ENCODE peak calls at places on chromosomes 1 and 21, in eight cellular contexts. C is epithelial cell of proximal tubule, O is fibroblast of lung, L is suprapubic skin, X is WERI-Rb-1, D is spleen, A is mammary epithelial cell, P is uterus. V is an unnamed sample.

GRCh38 chr1:202278751-202279150 is 63.0 kb downstream of the UBE2T start:
- DNase-seq in L (no peak), O (no peak), A (no peak), X (peak), P (no peak), D (peak), C (no peak), V (no peak)

GRCh38 chr1:94048413-94049164 is 72.4 kb downstream of the ABCA4 start:
- DNase-seq in A (no peak), O (peak), X (no peak), L (no peak), C (no peak), D (no peak), P (no peak), V (no peak)

GRCh38 chr1:197171531-197171930 is 25.1 kb upstream of the ASPM start:
- DNase-seq in X (no peak), L (no peak), D (no peak), A (no peak), O (peak), P (no peak), C (no peak), V (peak)

GRCh38 chr1:11944358-11944981 is 10.0 kb downstream of the PLOD1 start:
- DNase-seq in A (no peak), L (no peak), P (no peak), O (no peak), D (no peak), C (no peak), X (peak), V (no peak)

GRCh38 chr1:61269648-61270047 is 187.3 kb downstream of the NFIA start:
- DNase-seq in O (no peak), X (no peak), A (no peak), C (no peak), P (no peak), L (no peak), D (no peak), V (no peak)

GRCh38 chr1:93056214-93056613 is 22.9 kb upstream of the MTF2 start:
- DNase-seq in C (no peak), D (no peak), O (peak), X (no peak), L (no peak), P (no peak), A (peak), V (peak)

GRCh38 chr1:234851450-234852438 is 241.8 kb upstream of the IRF2BP2 start:
- DNase-seq in C (no peak), A (no peak), D (no peak), P (no peak), L (no peak), X (no peak), O (peak), V (peak)

GRCh38 chr1:109814993-109815786 is 51.5 kb upstream of the EPS8L3 start:
- DNase-seq in P (no peak), X (no peak), A (no peak), L (no peak), C (no peak), O (no peak), D (no peak), V (no peak)

GRCh38 chr1:175043824-175044223 is 20.6 kb upstream of the MRPS14 start:
- DNase-seq in P (no peak), X (no peak), A (no peak), C (no peak), D (no peak), L (no peak), O (no peak), V (no peak)

GRCh38 chr1:151802372-151802771 is 2.8 kb downstream of the LINGO4 start:
- DNase-seq in P (no peak), X (no peak), O (no peak), C (no peak), A (no peak), L (no peak), D (no peak), V (no peak)

GRCh38 chr1:107297681-107298080 is 156.8 kb downstream of the NTNG1 start:
- DNase-seq in C (no peak), A (no peak), O (no peak), D (no peak), P (no peak), L (no peak), X (no peak), V (no peak)

GRCh38 chr21:45330075-45330781 is 42.5 kb upstream of the POFUT2 start:
- DNase-seq in O (peak), A (peak), P (peak), C (peak), L (peak), X (no peak), D (peak), V (peak)

GRCh38 chr1:240499012-240499411 is 112.9 kb downstream of the GREM2 start:
- DNase-seq in L (no peak), C (no peak), A (no peak), P (no peak), X (no peak), D (no peak), O (peak), V (peak)

GRCh38 chr1:41504126-41505035 is 19.9 kb upstream of the EDN2 start:
- DNase-seq in O (peak), P (no peak), A (peak), X (peak), D (no peak), C (no peak), L (no peak), V (peak)

GRCh38 chr1:41500781-41501518 is 16.5 kb upstream of the EDN2 start:
- DNase-seq in X (no peak), D (no peak), A (peak), C (no peak), L (no peak), P (no peak), O (peak), V (no peak)

GRCh38 chr1:41502912-41503311 is 18.4 kb upstream of the EDN2 start:
- DNase-seq in L (no peak), O (peak), P (no peak), C (no peak), X (no peak), A (no peak), D (no peak), V (no peak)

GRCh38 chr1:41501581-41501980 is 17.1 kb upstream of the EDN2 start:
- DNase-seq in P (no peak), X (peak), O (no peak), D (no peak), A (no peak), L (no peak), C (no peak), V (no peak)

DNA sequence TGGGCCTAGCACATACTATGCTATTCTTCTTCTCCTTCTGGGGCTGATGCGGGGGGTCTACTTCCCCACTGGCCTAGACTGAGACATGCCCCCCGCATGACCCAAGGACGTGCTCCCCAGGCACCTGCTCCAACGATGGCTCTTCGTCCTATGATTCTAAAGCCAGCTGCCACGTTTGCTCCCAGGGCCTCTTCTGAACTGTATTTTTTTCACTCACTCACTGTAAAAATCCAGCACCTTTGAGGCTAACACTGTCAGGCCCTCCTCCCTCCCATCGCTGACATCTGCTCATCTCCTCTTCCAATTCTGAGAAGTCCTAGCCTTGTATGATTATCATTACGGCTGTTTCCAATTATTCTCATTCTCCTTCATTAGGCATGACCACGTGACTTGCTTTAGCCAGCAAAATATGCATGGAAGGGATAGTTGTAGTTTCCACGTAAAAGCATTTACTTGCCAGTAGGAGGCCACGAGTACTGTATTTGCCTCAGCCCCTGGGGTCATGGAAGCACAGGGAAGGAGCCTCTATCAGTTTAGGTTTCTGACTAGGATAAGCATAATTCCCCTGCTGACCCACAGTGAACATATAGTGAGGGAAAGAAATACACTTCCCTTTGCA is 19.1 kb upstream of the EDN2 start:
- DNase-seq in D (no peak), P (no peak), L (no peak), A (no peak), X (no peak), C (no peak), O (no peak), V (peak)
- TF ChIP-seq CTCF in D (no peak), P (no peak), L (no peak), A (no peak), X (peak), C (no peak), O (peak), V (peak)

DNA sequence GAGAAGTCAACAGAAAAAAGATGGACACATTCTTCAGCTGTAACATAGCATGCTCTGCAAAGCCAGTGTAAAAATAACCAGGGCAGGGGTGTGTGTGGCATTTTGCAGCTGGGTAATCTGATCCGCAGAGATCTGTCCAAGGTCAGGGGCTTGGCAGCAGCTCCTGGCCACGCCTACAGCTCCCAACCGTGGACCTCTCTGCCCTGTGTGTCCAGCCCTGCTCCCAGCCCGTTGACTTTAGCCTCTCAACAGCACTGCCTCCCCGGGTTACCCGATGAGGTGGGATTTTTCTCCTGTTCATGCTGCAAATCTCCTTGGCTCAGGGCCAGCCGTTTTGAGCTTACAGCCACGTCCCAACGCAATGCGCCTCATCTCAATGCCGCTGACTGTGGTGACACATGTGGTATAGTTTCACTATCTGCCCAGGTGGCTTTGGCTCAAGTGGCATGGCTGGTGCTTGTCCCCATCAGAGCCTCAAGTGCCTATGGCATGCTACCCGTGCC is 68.1 kb downstream of the VWA5B1 start:
- DNase-seq in C (no peak), L (no peak), A (peak), D (peak), X (peak), O (peak), P (no peak), V (peak)
- H3K4me3 ChIP-seq in C (no peak), L (no peak), A (no peak), D (no peak), X (no peak), O (no peak), P (no peak), V (no peak)

GRCh38 chr1:43994794-43995790 is 3.7 kb downstream of the CCDC24 start:
- DNase-seq in A (no peak), C (no peak), P (no peak), D (peak), L (no peak), X (peak), O (no peak), V (peak)
- TF ChIP-seq CTCF in A (peak), C (peak), P (no peak), D (no peak), L (no peak), X (peak), O (no peak), V (peak)

DNA sequence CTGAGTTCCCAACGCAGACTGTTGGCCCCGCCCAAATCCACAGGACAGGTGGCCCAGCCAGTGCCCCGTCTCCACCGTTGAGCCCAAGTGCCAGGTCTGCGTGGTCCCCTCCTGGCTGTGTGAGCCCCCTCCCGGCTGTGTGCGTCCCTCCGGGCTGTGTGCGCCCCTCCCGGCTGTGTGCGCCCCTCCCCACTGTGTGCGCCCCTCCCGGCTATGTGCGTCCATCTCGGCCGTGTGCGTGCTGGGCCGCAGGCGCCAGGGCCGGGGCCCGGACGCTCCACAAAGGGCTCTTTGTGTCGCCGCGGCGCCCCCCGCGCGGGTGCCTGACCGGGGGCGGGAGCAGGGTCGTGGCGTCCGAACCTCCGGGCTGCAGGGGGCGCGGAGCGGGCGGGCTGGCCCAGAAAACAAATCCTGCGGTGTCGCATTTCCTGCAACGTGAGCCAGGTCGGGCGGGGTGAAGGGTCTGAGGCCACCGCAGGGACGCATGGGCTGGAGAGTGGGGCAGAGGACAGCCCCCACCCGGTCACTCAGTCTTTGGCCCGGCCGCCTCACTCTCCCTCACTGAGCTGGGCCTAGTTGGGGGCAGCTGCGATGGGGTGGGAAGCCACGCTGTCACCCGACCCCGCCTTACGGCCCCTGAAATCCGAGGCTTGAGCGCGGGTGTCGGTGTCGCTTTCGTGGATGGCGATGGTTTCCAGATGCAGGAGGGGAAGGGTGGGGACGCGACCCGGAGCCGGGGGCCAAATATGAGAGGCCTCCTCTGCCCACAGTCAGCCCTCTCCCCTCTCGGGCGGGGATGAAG is 18.8 kb downstream of the TNFRSF25 start:
- DNase-seq in C (no peak), X (no peak), A (no peak), P (no peak), D (no peak), L (no peak), O (no peak), V (no peak)
- H3K4me3 ChIP-seq in C (no peak), X (no peak), A (no peak), P (no peak), D (peak), L (peak), O (no peak), V (no peak)